ENCODE peak calls at places on chromosomes 1 and 21, in seven cellular contexts. G is endothelial cell of umbilical vein, X is neural progenitor cell, C is GM23338, P is hepatocyte, R is AG10803, T is AG09309. F is an unnamed sample.
A peak's percentile ranks its signal among the peaks of the same experiment; 100 is the strongest.

GRCh38 chr1:154819628-154820590 is 50.2 kb downstream of the KCNN3 start:
- DNase-seq in G (no peak), X (peak; percentile 62), C (peak; percentile 72), P (peak; percentile 32), R (no peak), T (no peak), F (peak; percentile 66)

GRCh38 chr1:89361681-89362080 is 2.2 kb upstream of the GBP6 start:
- DNase-seq in G (no peak), X (no peak), C (peak; percentile 44), P (no peak), R (no peak), T (no peak), F (no peak)

GRCh38 chr1:8602471-8603219 is 214.8 kb downstream of the RERE start:
- DNase-seq in G (no peak), X (no peak), C (no peak), P (no peak), R (no peak), T (no peak), F (no peak)

GRCh38 chr1:245319161-245319560 is 164.4 kb downstream of the KIF26B start:
- DNase-seq in G (no peak), X (no peak), C (no peak), P (no peak), R (no peak), T (no peak), F (no peak)

GRCh38 chr1:117116784-117117130 is 4.8 kb downstream of the TRIM45 start:
- DNase-seq in G (no peak), X (no peak), C (no peak), P (no peak), R (no peak), T (no peak), F (no peak)

GRCh38 chr1:192675716-192676115 is 39.8 kb downstream of the RGS13 start:
- DNase-seq in G (peak; percentile 78), X (no peak), C (no peak), P (no peak), R (no peak), T (no peak), F (no peak)

GRCh38 chr1:157968951-157969350 is 24.5 kb upstream of the KIRREL1 start:
- DNase-seq in G (peak; percentile 60), X (no peak), C (no peak), P (no peak), R (peak; percentile 93), T (peak; percentile 87), F (no peak)

GRCh38 chr21:35556536-35556935 is 503.8 kb downstream of the SETD4 start:
- DNase-seq in G (no peak), X (no peak), C (no peak), P (no peak), R (no peak), T (no peak), F (no peak)

GRCh38 chr21:45246535-45247320 is 41.0 kb downstream of the POFUT2 start:
- DNase-seq in G (no peak), X (no peak), C (no peak), P (no peak), R (no peak), T (no peak), F (no peak)

DNA sequence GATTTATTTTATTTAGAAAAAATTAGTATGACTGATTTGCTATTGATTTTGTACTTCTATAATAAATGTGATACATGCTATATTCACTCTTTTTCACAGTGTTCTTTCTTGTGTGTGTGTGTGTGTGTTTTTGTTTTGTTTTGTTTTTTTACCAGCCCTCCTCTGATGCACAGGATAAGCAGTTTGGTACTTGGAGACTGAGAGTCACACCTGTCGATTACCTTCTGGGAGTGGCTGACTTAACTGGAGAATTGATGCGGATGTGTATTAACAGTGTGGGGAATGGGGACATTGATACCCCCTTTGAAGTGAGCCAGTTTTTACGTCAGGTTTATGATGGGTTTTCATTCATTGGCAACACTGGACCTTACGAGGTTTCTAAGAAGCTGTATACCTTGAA is 35.9 kb downstream of the TSNAX start:
- DNase-seq in G (no peak), X (no peak), C (no peak), P (no peak), R (no peak), T (no peak), F (no peak)
- TF ChIP-seq CTCF in G (no peak), X (no peak), C (no peak), P (no peak), R (no peak), T (no peak), F (no peak)

DNA sequence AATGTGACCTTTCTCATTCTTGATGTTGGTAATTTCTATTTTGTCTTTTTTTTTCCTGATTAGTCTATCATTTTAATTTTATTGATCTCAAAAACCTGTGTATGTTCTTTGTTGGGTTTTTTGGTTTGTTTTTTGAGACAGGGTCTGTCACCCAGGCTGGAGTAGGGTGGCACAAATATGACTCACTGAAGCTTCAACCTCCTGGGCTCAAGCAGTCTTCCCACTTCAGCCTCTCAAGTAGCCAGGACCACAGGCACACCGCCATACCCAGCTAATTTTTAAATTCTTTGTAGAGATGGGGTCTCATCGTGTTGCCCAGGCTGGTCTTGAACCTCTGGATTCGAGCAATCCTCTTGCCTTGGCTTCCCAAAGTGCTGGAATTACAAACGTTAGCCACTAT is 145.2 kb downstream of the PIK3R3 start:
- DNase-seq in G (no peak), X (no peak), C (no peak), P (no peak), R (no peak), T (no peak), F (no peak)
- TF ChIP-seq CTCF in G (no peak), X (no peak), C (no peak), P (no peak), R (no peak), T (no peak), F (no peak)

GRCh38 chr1:162991444-162991843 is 77.7 kb upstream of the RGS4 start:
- DNase-seq in G (no peak), X (no peak), C (no peak), P (no peak), R (no peak), T (no peak), F (no peak)

GRCh38 chr1:162987866-162988265 is 81.3 kb upstream of the RGS4 start:
- DNase-seq in G (peak; percentile 21), X (no peak), C (no peak), P (no peak), R (peak; percentile 44), T (no peak), F (no peak)

GRCh38 chr1:162985816-162986215 is 83.3 kb upstream of the RGS4 start:
- DNase-seq in G (no peak), X (no peak), C (no peak), P (no peak), R (no peak), T (no peak), F (no peak)

GRCh38 chr1:162990665-162991064 is 78.5 kb upstream of the RGS4 start:
- DNase-seq in G (no peak), X (no peak), C (no peak), P (no peak), R (no peak), T (no peak), F (no peak)

DNA sequence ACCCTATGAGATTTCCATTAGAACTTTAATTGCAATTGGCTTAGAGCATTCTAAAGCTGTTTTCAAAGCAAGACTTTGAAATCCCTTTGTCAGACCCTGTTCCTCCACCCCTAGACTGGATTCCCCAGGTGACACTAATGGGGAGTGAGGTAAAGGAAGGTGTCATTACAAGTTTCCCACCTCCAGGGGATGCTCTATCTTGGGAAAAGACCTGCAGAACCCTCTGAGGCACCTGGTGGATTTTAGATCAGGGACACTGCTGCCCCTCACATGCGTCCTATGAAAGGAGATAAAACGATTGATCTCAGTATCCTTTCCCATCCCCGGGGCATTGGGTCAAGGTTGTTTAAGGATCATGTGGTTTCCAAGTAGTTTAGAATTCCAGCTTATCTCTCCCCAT is 80.3 kb upstream of the RGS4 start:
- DNase-seq in G (no peak), X (no peak), C (peak; percentile 80), P (no peak), R (no peak), T (no peak), F (no peak)
- TF ChIP-seq CTCF in G (no peak), X (peak; percentile 35), C (peak; percentile 56), P (no peak), R (no peak), T (no peak), F (no peak)

DNA sequence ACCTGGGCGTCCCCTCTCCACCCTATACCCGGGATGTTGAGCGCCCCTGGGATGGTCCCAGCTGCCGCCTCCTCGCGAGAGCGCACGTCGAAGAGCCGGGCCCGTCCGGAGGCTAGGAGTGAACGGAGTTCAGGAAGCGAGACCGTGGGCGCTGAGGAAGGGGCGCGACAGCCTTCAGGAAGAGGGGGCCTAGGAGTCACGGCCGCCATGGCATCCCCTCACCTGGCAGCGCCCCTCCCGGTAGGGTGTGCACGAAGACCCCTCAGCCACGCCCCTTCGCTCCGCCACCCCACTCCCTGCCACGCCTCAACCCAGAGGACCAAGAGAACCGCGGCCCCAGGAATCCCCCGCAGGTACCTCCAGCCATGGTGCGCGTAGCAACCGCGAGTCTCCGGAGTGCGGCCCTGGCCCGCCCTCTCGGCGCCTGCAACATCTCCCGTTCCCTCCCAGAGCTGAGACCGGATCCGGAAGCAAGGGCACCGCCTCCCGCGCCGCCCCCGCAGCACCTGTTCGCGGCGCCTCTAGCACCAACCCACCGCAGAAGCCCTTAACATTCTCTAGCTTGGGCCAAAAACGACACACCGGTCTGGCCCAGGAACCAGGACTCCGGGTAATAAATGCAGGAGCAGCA is at the start of gene TSTD1:
- DNase-seq in G (no peak), X (peak; percentile 82), C (peak; percentile 90), P (peak; percentile 84), R (no peak), T (no peak), F (peak; percentile 94)
- TF ChIP-seq CTCF in G (no peak), X (no peak), C (no peak), P (no peak), R (no peak), T (no peak), F (no peak)

GRCh38 chr1:45492691-45493090 is 1.7 kb upstream of the TESK2 start:
- DNase-seq in G (no peak), X (no peak), C (no peak), P (no peak), R (no peak), T (no peak), F (no peak)
- TF ChIP-seq CTCF in G (no peak), X (no peak), C (no peak), P (no peak), R (no peak), T (no peak), F (no peak)